ENCODE peak calls at places on chromosomes 4 and X, in six cellular contexts. E is CD4-positive, alpha-beta memory T cell; C is testis; F is heart left ventricle; V is AG10803; O is AG20443. R is an unnamed sample.

GRCh38 chr4:107666134-107666533 is 53.9 kb downstream of the PAPSS1 start:
- DNase-seq in V (peak), C (no peak), O (peak), F (no peak), E (no peak), R (no peak)

GRCh38 chrX:31819455-31819854 is 747.6 kb upstream of the FTHL17 start:
- DNase-seq in V (no peak), F (no peak), E (no peak), O (no peak), C (peak), R (no peak)

GRCh38 chrX:100512471-100512870 is 72.3 kb upstream of the TNMD start:
- DNase-seq in C (no peak), F (no peak), O (peak), E (no peak), V (peak), R (no peak)

GRCh38 chr4:140135529-140136021 is 18.4 kb downstream of the MAML3 start:
- DNase-seq in O (peak), V (peak), C (peak), E (no peak), F (peak), R (peak)

GRCh38 chrX:56800801-56801200 is 71.8 kb downstream of the NBDY start:
- DNase-seq in E (peak), V (no peak), F (no peak), O (peak), C (no peak), R (no peak)

GRCh38 chrX:152892999-152893605 is 4.8 kb upstream of the ZNF185 start:
- DNase-seq in O (no peak), C (no peak), V (no peak), E (no peak), F (no peak), R (no peak)

GRCh38 chrX:13659057-13659456 is 6.1 kb downstream of the TCEANC start:
- DNase-seq in V (peak), O (no peak), C (no peak), E (no peak), F (no peak), R (no peak)

GRCh38 chrX:19677121-19677520 is 161.8 kb upstream of the MAP3K15 start:
- DNase-seq in V (no peak), E (no peak), O (no peak), F (no peak), C (no peak), R (no peak)

GRCh38 chrX:49309401-49309981 is 6.0 kb downstream of the GAGE10 start:
- DNase-seq in F (no peak), V (peak), C (peak), O (no peak), E (peak), R (no peak)

GRCh38 chr4:30454504-30454903 is 265.7 kb upstream of the PCDH7 start:
- DNase-seq in F (no peak), O (no peak), C (no peak), E (no peak), V (no peak), R (no peak)

GRCh38 chr4:154084864-154085263 is 296.0 kb upstream of the SFRP2 start:
- DNase-seq in E (no peak), C (no peak), O (no peak), V (no peak), F (no peak), R (no peak)

GRCh38 chr4:41448935-41449334 is 89.0 kb upstream of the LIMCH1 start:
- DNase-seq in E (no peak), V (no peak), F (peak), C (peak), O (peak), R (no peak)

GRCh38 chr4:88527787-88528186 is 4.2 kb upstream of the PYURF start:
- DNase-seq in E (no peak), O (no peak), F (no peak), V (no peak), C (no peak), R (no peak)

GRCh38 chr4:186161138-186161537 is 30.2 kb upstream of the CYP4V2 start:
- DNase-seq in C (no peak), V (no peak), E (no peak), F (no peak), O (peak), R (peak)

GRCh38 chr4:3367866-3368265 is 73.9 kb upstream of the HGFAC start:
- DNase-seq in E (no peak), O (no peak), C (no peak), V (no peak), F (no peak), R (no peak)

GRCh38 chrX:78104447-78105176 is 564 bp downstream of the PGK1 start:
- DNase-seq in V (peak), C (peak), F (peak), O (peak), E (peak), R (no peak)

GRCh38 chr4:28436191-28437080 is 1575.8 kb downstream of the STIM2 start:
- DNase-seq in F (no peak), E (no peak), C (no peak), O (no peak), V (no peak), R (no peak)

R was measured in NCI-H1092.